ENCODE peak calls at places on chromosomes 2 and 18, in six cellular contexts. M is K562, Y is SK-N-SH, A is HepG2, J is IMR-90, I is GM12878. N is an unnamed sample.

GRCh38 chr18:9779630-9780029 is 71.5 kb downstream of the RAB31 start:
- DNase-seq in M (no peak), Y (no peak), A (peak), J (no peak), I (no peak), N (no peak)

GRCh38 chr2:16019060-16019475 is 78.7 kb downstream of the MYCN start:
- DNase-seq in M (no peak), Y (no peak), A (no peak), J (no peak), I (no peak), N (no peak)

GRCh38 chr2:120716641-120717585 is 18.8 kb upstream of the GLI2 start:
- DNase-seq in M (no peak), Y (no peak), A (no peak), J (no peak), I (no peak), N (no peak)

GRCh38 chr2:105917688-105918087 is 173.0 kb downstream of the NCK2 start:
- DNase-seq in M (no peak), Y (no peak), A (no peak), J (no peak), I (no peak), N (no peak)

GRCh38 chr2:157784823-157785175 is 91.3 kb downstream of the ACVR1 start:
- DNase-seq in M (no peak), Y (no peak), A (no peak), J (no peak), I (no peak), N (no peak)

GRCh38 chr2:106065268-106065982 is 128.7 kb downstream of the UXS1 start:
- DNase-seq in M (no peak), Y (peak), A (no peak), J (no peak), I (no peak), N (no peak)

GRCh38 chr2:144198116-144198515 is 321.8 kb downstream of the ZEB2 start:
- DNase-seq in M (no peak), Y (no peak), A (peak), J (peak), I (no peak), N (no peak)

GRCh38 chr2:47323009-47323821 is 79.7 kb upstream of the MSH2 start:
- DNase-seq in M (peak), Y (peak), A (peak), J (peak), I (peak), N (peak)

GRCh38 chr2:230829959-230830358 is 34.8 kb upstream of the ITM2C start:
- DNase-seq in M (no peak), Y (no peak), A (no peak), J (no peak), I (no peak), N (no peak)

GRCh38 chr2:144849612-144850011 is 329.7 kb upstream of the ZEB2 start:
- DNase-seq in M (no peak), Y (peak), A (no peak), J (no peak), I (no peak), N (no peak)

GRCh38 chr2:220959391-220959802 is 612.7 kb downstream of the EPHA4 start:
- DNase-seq in M (no peak), Y (no peak), A (no peak), J (peak), I (no peak), N (no peak)

GRCh38 chr2:145845207-145845894 is 1325.4 kb upstream of the ZEB2 start:
- DNase-seq in M (no peak), Y (no peak), A (peak), J (peak), I (no peak), N (no peak)

GRCh38 chr2:241851325-241852115 is 7.2 kb downstream of the PDCD1 start:
- DNase-seq in M (no peak), Y (peak), A (no peak), J (no peak), I (no peak), N (peak)

GRCh38 chr2:215828528-215829184 is 184.7 kb downstream of the MREG start:
- DNase-seq in M (peak), Y (peak), A (peak), J (peak), I (no peak), N (peak)

GRCh38 chr2:215825709-215826108 is 187.6 kb downstream of the MREG start:
- DNase-seq in M (no peak), Y (no peak), A (no peak), J (no peak), I (no peak), N (no peak)

GRCh38 chr2:215826376-215826775 is 187.0 kb downstream of the MREG start:
- DNase-seq in M (no peak), Y (no peak), A (no peak), J (no peak), I (no peak), N (no peak)

GRCh38 chr2:215829261-215829660 is 184.1 kb downstream of the MREG start:
- DNase-seq in M (no peak), Y (no peak), A (no peak), J (no peak), I (no peak), N (no peak)

GRCh38 chr2:215826838-215827441 is 186.4 kb downstream of the MREG start:
- DNase-seq in M (no peak), Y (no peak), A (peak), J (peak), I (no peak), N (no peak)
- H3K9ac ChIP-seq in M (no peak), Y (no peak), A (peak), J (no peak), I (no peak), N (no peak)

GRCh38 chr18:63182247-63182771 is 137.3 kb downstream of the BCL2 start:
- DNase-seq in M (no peak), Y (no peak), A (no peak), J (no peak), I (no peak), N (no peak)
- TF ChIP-seq RFX5 in M (no peak), Y (no peak), A (no peak), J (no peak), I (no peak), N (no peak)

DNA sequence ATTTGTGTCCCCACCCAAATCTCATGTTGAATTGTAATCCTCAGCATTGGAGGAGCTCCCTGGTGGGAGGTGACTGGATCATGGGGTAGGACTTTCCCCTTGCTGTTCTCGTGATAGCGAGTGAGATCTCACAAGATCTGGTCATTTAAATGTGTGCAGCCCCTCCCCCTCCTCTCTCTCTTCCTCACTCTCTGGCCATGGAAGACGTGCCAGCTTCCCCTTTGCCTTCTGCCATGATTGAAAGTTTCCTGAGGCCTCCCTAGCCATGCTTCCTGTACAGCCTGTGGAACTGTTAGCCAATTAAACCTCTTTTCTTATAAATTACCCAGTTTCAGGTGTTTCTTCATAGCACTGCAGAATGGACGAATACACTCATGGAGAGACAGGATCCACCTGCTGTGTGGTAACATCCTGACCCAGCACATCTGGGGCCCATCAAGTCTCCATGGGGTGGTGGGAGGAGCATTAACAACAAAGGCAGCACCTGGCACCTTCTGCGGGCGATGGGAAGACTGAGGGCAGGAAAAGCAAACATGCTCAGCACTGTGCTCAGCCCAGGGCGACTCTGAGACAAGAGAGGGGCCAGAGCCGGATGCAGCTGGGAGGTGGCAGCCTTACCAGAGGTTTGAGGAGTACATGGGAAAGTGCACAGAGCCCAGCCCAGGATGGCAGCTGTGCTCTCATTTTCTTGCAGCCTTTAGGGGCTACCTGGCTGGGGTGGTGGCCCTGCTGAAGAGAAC is 16.2 kb upstream of the ALPP start:
- DNase-seq in M (no peak), Y (no peak), A (no peak), J (no peak), I (no peak), N (no peak)
- H3K9ac ChIP-seq in M (no peak), Y (no peak), A (no peak), J (no peak), I (no peak), N (no peak)

DNA sequence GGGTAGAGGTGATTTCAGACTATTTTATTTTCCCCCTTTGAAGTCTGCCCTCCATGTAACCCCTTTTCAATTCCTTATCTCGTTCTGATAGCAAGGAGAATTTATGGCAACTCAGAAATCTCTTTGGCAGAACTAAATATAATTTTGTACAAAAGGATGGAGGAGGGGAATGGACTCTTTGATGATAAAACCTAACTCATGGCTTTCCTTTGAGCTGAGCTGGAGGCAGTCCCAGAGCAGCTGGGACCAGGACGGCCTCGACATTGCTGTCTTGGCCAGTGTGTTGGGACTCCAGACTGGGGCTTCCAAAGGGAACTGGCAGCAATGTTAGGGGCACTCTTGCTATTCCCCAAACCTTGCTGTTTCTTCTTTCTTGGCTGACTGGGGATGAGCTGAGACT is 47.7 kb downstream of the PAX8 start:
- DNase-seq in M (no peak), Y (no peak), A (no peak), J (no peak), I (no peak), N (no peak)
- TF ChIP-seq RFX5 in M (no peak), Y (no peak), A (no peak), J (no peak), I (no peak), N (no peak)

DNA sequence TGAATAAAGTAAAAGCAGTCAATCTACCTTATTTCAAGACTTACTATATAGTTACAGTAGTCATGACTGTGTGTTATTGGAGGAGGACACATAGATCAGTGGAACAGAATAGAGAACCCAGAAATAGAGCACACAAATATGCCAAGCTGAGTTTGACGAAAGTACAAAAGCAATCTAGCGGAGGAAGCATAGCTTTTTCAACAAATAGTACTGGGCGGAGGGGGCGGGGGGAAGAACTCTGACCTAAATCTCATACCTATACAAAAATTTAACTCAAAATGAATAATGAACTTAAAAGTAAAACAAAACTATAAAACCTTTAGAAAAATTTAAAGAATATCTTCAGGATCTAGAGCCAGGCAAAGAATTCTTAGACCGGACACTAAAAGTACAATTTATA is 139.1 kb downstream of the AGPS start:
- DNase-seq in M (no peak), Y (no peak), A (no peak), J (no peak), I (no peak), N (no peak)
- H3K9ac ChIP-seq in M (no peak), Y (no peak), A (no peak), J (no peak), I (no peak), N (no peak)

DNA sequence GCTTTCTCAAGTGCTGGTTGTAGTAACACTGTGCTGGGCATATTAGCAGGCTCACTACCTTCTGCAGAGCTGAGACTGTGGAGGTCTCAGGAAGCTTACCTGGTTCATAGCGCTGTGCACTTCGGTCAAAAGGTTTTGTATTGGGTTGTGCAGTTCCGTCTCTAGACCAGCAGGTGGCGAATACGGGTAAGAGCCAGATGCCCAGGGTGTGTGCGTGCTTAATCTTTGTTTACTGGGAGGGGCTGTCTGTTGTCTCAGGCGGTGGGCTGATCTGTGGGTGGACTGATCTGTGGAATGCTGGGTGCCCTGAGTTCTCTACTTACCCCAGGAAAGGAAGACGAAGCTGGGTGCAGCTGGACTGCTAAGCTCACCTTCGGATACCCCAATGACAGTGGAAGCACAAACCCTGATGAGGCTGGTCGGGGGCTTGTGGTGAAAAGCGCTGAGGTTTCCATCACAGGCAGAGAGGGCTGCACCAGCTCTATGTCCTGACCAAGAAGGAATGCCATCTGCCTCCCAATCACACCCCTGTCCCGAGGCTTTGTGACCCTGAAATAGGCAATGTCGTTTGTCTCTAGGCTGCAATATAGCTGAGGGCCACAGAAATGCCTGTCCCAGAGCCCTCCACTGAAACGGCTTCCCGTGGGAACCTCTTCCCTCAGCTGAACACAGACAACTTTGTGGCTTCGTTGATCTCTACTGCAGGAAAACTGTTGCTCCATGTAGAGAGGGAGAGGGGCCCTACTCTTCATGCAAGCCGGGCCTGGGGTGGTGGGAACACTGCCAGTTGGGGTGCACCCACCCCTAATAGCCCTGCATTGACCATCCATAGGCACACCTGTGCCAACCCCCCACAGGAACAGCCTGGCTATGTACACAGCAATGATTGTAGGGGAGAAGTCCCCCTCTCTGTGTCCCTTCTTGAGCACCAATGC is 45.9 kb upstream of the FAM117B start:
- DNase-seq in M (peak), Y (peak), A (peak), J (peak), I (peak), N (peak)
- TF ChIP-seq RFX5 in M (no peak), Y (no peak), A (no peak), J (no peak), I (peak), N (no peak)

DNA sequence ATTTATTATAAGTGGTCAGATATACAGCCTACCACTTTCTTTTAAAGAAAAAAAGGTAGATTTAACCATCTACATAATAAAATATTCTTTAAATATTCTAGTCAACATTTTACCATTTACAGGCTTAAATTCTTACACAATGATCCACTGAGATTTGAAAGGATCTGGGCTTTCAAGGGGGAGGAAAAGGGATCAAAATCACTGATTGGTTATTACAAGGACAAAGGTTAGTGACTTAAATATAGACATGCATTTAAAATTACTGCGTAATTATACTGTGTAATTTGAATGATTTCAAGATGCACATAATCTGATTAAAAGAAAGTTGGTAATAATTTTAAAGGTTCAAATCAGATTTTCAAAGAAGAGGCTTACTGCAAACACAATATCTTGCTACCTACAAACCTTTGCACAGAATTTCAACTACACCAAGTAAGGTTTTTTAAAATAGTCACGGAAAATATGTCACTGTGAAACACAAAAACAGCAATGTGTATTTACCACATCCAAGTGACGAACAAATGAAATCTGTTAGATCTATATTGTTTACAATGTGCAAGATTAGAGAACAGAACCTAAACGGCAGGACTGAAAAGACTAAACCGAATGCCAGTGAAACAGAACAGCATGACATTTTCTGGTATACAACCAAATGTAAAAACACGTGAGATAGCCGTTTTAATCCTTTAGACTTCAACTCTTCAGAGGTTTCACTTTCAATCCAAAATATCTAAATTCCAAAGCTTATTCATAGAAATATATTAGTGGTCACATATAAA is 40.8 kb downstream of the RTN4 start:
- DNase-seq in M (no peak), Y (no peak), A (no peak), J (no peak), I (no peak), N (no peak)
- H3K9ac ChIP-seq in M (no peak), Y (no peak), A (no peak), J (no peak), I (peak), N (no peak)

DNA sequence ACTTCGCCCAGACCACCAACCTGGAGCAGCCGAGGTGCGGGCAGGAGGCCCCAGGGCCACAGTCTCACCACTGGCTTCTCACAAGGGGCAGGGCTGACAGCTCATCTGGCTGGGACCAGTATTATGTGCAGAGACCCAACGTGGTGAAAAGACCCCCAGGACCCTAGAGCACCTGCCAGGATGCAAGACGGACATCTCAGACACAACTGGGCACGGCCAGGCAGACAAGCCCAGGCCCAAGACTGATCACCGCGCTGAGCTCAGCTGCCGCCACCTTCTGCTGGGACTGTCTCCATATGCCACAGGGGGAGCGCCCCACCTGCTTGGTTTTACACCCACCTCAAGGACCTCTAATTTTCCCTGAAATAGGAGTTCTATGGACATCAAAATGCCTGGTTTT is 23.2 kb downstream of the HDAC4 start:
- DNase-seq in M (no peak), Y (no peak), A (no peak), J (no peak), I (no peak), N (no peak)
- TF ChIP-seq RFX5 in M (no peak), Y (no peak), A (no peak), J (no peak), I (no peak), N (no peak)